ENCODE peak calls at places on chromosomes 11 and 22, in five cellular contexts. One of them, this sample, is unnamed.

GRCh38 chr22:32561163-32561562 is 86.6 kb downstream of the FBXO7 start:
- DNase-seq in WTC11: no peak
- DNase-seq in K562: no peak
- DNase-seq in GM12878: no peak
- DNase-seq in A549: no peak
- DNase-seq in this sample: no peak

GRCh38 chr11:47569646-47570045 is 4.2 kb downstream of the PTPMT1 start:
- DNase-seq in WTC11: no peak
- DNase-seq in K562: peak
- DNase-seq in GM12878: no peak
- DNase-seq in A549: no peak
- DNase-seq in this sample: no peak

GRCh38 chr11:128776434-128777284 is 82.8 kb downstream of the FLI1 start:
- DNase-seq in WTC11: peak
- DNase-seq in K562: peak
- DNase-seq in GM12878: no peak
- DNase-seq in A549: peak
- DNase-seq in this sample: no peak

GRCh38 chr11:61193596-61193995 is 9.7 kb upstream of the PGA3 start:
- DNase-seq in WTC11: peak
- DNase-seq in K562: no peak
- DNase-seq in GM12878: no peak
- DNase-seq in A549: no peak
- DNase-seq in this sample: no peak

GRCh38 chr11:67293090-67293489 is 4.0 kb downstream of the ANKRD13D start:
- DNase-seq in WTC11: no peak
- DNase-seq in K562: no peak
- DNase-seq in GM12878: no peak
- DNase-seq in A549: no peak
- DNase-seq in this sample: no peak

GRCh38 chr11:69640995-69641581 is at the start of gene CCND1:
- DNase-seq in WTC11: peak
- DNase-seq in K562: peak
- DNase-seq in GM12878: no peak
- DNase-seq in A549: peak
- DNase-seq in this sample: peak

GRCh38 chr11:64854157-64854533 is 9.7 kb upstream of the CDC42BPG start:
- DNase-seq in WTC11: no peak
- DNase-seq in K562: no peak
- DNase-seq in GM12878: no peak
- DNase-seq in A549: no peak
- DNase-seq in this sample: no peak

GRCh38 chr11:3094223-3094824 is 37.1 kb upstream of the CARS1 start:
- DNase-seq in WTC11: no peak
- DNase-seq in K562: no peak
- DNase-seq in GM12878: no peak
- DNase-seq in A549: no peak
- DNase-seq in this sample: no peak

GRCh38 chr11:117218133-117218915 is 13.5 kb downstream of the PCSK7 start:
- DNase-seq in WTC11: no peak
- DNase-seq in K562: no peak
- DNase-seq in GM12878: no peak
- DNase-seq in A549: no peak
- DNase-seq in this sample: no peak

GRCh38 chr11:2717561-2717960 is 17.8 kb upstream of the KCNQ1OT1 start:
- DNase-seq in WTC11: no peak
- DNase-seq in K562: no peak
- DNase-seq in GM12878: no peak
- DNase-seq in A549: no peak
- DNase-seq in this sample: no peak

GRCh38 chr11:76208829-76209670 is 2.7 kb upstream of the WNT11 start:
- DNase-seq in WTC11: peak
- DNase-seq in K562: no peak
- DNase-seq in GM12878: no peak
- DNase-seq in A549: peak
- DNase-seq in this sample: peak

GRCh38 chr11:36492724-36493304 is 17.3 kb downstream of the TRAF6 start:
- DNase-seq in WTC11: no peak
- DNase-seq in K562: peak
- DNase-seq in GM12878: no peak
- DNase-seq in A549: peak
- DNase-seq in this sample: peak

GRCh38 chr11:130516868-130517505 is 68.5 kb downstream of the ADAMTS15 start:
- DNase-seq in WTC11: no peak
- DNase-seq in K562: no peak
- DNase-seq in GM12878: no peak
- DNase-seq in A549: no peak
- DNase-seq in this sample: no peak

GRCh38 chr22:48722661-48723060 is 1105.0 kb downstream of the BRD1 start:
- DNase-seq in WTC11: no peak
- DNase-seq in K562: no peak
- DNase-seq in GM12878: no peak
- DNase-seq in A549: no peak
- DNase-seq in this sample: no peak

GRCh38 chr11:2511421-2512369 is 66.9 kb downstream of the KCNQ1 start:
- DNase-seq in WTC11: peak
- DNase-seq in K562: peak
- DNase-seq in GM12878: no peak
- DNase-seq in A549: no peak
- DNase-seq in this sample: no peak

GRCh38 chr22:28951969-28952521 is 68.7 kb downstream of the ZNRF3 start:
- DNase-seq in WTC11: peak
- DNase-seq in K562: no peak
- DNase-seq in GM12878: no peak
- DNase-seq in A549: no peak
- DNase-seq in this sample: peak

GRCh38 chr22:31120642-31121041 is 2.1 kb upstream of the INPP5J start:
- DNase-seq in WTC11: no peak
- DNase-seq in K562: no peak
- DNase-seq in GM12878: no peak
- DNase-seq in A549: no peak
- DNase-seq in this sample: no peak

GRCh38 chr22:38172489-38173155 is 9.0 kb downstream of the PLA2G6 start:
- DNase-seq in WTC11: no peak
- DNase-seq in K562: no peak
- DNase-seq in GM12878: no peak
- DNase-seq in A549: no peak
- DNase-seq in this sample: peak

GRCh38 chr11:73353422-73353821 is 22.8 kb upstream of the RELT start:
- DNase-seq in WTC11: no peak
- DNase-seq in K562: no peak
- DNase-seq in GM12878: no peak
- DNase-seq in A549: no peak
- DNase-seq in this sample: no peak

GRCh38 chr11:28666632-28667031 is 558.4 kb downstream of the METTL15 start:
- DNase-seq in WTC11: no peak
- DNase-seq in K562: no peak
- DNase-seq in GM12878: no peak
- DNase-seq in A549: no peak
- DNase-seq in this sample: no peak

GRCh38 chr11:62493801-62494200 is 52.8 kb downstream of the AHNAK start:
- DNase-seq in WTC11: no peak
- DNase-seq in K562: no peak
- DNase-seq in GM12878: no peak
- DNase-seq in A549: no peak
- DNase-seq in this sample: no peak

GRCh38 chr11:405323-405975 is 9.3 kb downstream of the SIGIRR start:
- DNase-seq in WTC11: peak
- DNase-seq in K562: no peak
- DNase-seq in GM12878: no peak
- DNase-seq in A549: no peak
- DNase-seq in this sample: no peak

GRCh38 chr11:87967459-87967858 is 207.8 kb downstream of the RAB38 start:
- DNase-seq in WTC11: no peak
- DNase-seq in K562: no peak
- DNase-seq in GM12878: no peak
- DNase-seq in A549: no peak
- DNase-seq in this sample: no peak

GRCh38 chr22:39174498-39175120 is 22.1 kb upstream of the CBX7 start:
- DNase-seq in WTC11: peak
- DNase-seq in K562: no peak
- DNase-seq in GM12878: no peak
- DNase-seq in A549: peak
- DNase-seq in this sample: peak

GRCh38 chr11:102446606-102447005 is 6.0 kb downstream of the TMEM123 start:
- DNase-seq in WTC11: no peak
- DNase-seq in K562: no peak
- DNase-seq in GM12878: no peak
- DNase-seq in A549: peak
- DNase-seq in this sample: no peak

GRCh38 chr22:50548046-50548912 is 2.6 kb downstream of the KLHDC7B start:
- DNase-seq in WTC11: no peak
- DNase-seq in K562: no peak
- DNase-seq in GM12878: no peak
- DNase-seq in A549: no peak
- DNase-seq in this sample: no peak

GRCh38 chr22:38109391-38110000 is 988 bp downstream of the BAIAP2L2 start:
- DNase-seq in WTC11: no peak
- DNase-seq in K562: no peak
- DNase-seq in GM12878: no peak
- DNase-seq in A549: peak
- DNase-seq in this sample: no peak

GRCh38 chr11:7563269-7563668 is 49.5 kb downstream of the PPFIBP2 start:
- DNase-seq in WTC11: no peak
- DNase-seq in K562: no peak
- DNase-seq in GM12878: no peak
- DNase-seq in A549: no peak
- DNase-seq in this sample: no peak

GRCh38 chr22:44615602-44616180 is 86.3 kb upstream of the PRR5 start:
- DNase-seq in WTC11: no peak
- DNase-seq in K562: no peak
- DNase-seq in GM12878: no peak
- DNase-seq in A549: no peak
- DNase-seq in this sample: no peak

GRCh38 chr11:14411818-14412217 is 52.8 kb upstream of the RRAS2 start:
- DNase-seq in WTC11: no peak
- DNase-seq in K562: no peak
- DNase-seq in GM12878: no peak
- DNase-seq in A549: no peak
- DNase-seq in this sample: no peak

DNA sequence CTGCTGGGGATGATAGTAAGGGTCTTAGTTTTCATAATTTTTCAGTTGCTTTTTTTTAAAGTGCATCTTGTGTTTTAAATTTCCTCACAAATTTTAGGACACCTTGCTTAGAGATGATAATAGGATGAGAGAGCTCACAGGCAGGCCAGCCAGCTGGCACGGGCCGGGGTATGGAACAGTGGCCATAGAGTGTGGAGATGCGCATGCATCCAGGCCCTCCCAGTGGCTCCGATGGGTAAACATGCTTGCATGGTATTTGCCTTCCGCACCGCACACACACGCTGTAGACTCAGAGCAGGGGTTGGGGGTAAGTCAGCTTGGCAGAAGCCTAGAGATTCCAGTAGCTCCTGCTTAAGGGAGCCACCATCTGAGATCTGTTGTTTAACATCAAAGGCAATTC is 36.3 kb downstream of the TTC12 start:
- DNase-seq in WTC11: no peak
- DNase-seq in K562: no peak
- DNase-seq in GM12878: no peak
- DNase-seq in A549: no peak
- DNase-seq in this sample: no peak
- TF ChIP-seq ESRRA in WTC11: no peak
- TF ChIP-seq ESRRA in K562: no peak
- TF ChIP-seq ESRRA in GM12878: no peak
- TF ChIP-seq ESRRA in A549: no peak
- TF ChIP-seq ESRRA in this sample: no peak

GRCh38 chr11:75069473-75069872 is 27.2 kb downstream of the OR2AT4 start:
- DNase-seq in WTC11: no peak
- DNase-seq in K562: no peak
- DNase-seq in GM12878: peak
- DNase-seq in A549: no peak
- DNase-seq in this sample: no peak
- TF ChIP-seq ESRRA in WTC11: no peak
- TF ChIP-seq ESRRA in K562: no peak
- TF ChIP-seq ESRRA in GM12878: no peak
- TF ChIP-seq ESRRA in A549: no peak
- TF ChIP-seq ESRRA in this sample: no peak

GRCh38 chr11:107576497-107577086 is 11.1 kb upstream of the ALKBH8 start:
- DNase-seq in WTC11: peak
- DNase-seq in K562: peak
- DNase-seq in GM12878: no peak
- DNase-seq in A549: no peak
- DNase-seq in this sample: peak
- TF ChIP-seq ESRRA in WTC11: no peak
- TF ChIP-seq ESRRA in K562: no peak
- TF ChIP-seq ESRRA in GM12878: no peak
- TF ChIP-seq ESRRA in A549: no peak
- TF ChIP-seq ESRRA in this sample: no peak

DNA sequence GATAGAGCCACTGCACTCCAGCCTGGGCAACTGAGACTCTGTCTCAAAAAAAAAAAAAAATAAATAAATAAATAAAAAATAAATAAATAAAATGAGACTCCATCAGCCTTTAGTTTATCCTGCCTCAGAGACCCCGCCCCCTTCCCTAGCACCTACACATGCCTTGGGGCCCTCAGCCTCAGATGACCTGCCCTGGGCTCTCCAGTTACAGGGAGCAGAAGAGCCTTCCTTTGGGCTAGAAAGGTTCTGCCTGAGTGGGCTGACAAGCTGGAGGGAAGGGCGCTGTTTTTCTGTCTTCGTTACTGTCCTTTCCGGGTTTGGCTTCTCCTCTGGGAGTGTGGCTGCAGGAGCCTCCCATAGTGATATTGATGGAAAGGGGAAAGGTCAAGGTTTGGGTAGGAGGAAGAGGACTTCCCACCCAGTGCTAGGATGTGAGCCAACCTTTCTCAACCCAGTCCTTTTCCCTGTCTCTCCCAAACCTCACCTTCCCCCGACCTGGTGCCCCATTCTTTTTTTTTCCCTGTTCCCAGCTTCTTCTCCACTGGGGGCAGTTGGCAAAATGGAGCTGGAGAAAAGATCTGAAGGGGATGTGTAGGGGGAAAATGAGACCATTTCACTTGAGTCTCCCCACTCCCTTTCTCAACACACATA is 1.5 kb upstream of the SF3B2 start:
- DNase-seq in WTC11: no peak
- DNase-seq in K562: no peak
- DNase-seq in GM12878: no peak
- DNase-seq in A549: no peak
- DNase-seq in this sample: no peak
- TF ChIP-seq ESRRA in WTC11: no peak
- TF ChIP-seq ESRRA in K562: no peak
- TF ChIP-seq ESRRA in GM12878: no peak
- TF ChIP-seq ESRRA in A549: no peak
- TF ChIP-seq ESRRA in this sample: no peak

GRCh38 chr22:46844606-46845210 is 82.3 kb downstream of the TBC1D22A start:
- DNase-seq in WTC11: no peak
- DNase-seq in K562: no peak
- DNase-seq in GM12878: no peak
- DNase-seq in A549: no peak
- DNase-seq in this sample: no peak
- TF ChIP-seq ESRRA in WTC11: no peak
- TF ChIP-seq ESRRA in K562: no peak
- TF ChIP-seq ESRRA in GM12878: no peak
- TF ChIP-seq ESRRA in A549: no peak
- TF ChIP-seq ESRRA in this sample: no peak

GRCh38 chr11:134125507-134125906 is 56.6 kb downstream of the JAM3 start:
- DNase-seq in WTC11: no peak
- DNase-seq in K562: no peak
- DNase-seq in GM12878: no peak
- DNase-seq in A549: no peak
- DNase-seq in this sample: no peak
- TF ChIP-seq ESRRA in WTC11: no peak
- TF ChIP-seq ESRRA in K562: no peak
- TF ChIP-seq ESRRA in GM12878: no peak
- TF ChIP-seq ESRRA in A549: no peak
- TF ChIP-seq ESRRA in this sample: no peak

This sample was measured in HepG2.